ENCODE peak calls at places on chromosomes 12 and 14, in six cellular contexts. C, S, E, A, Y and Q are unnamed samples.

GRCh38 chr12:130832561-130833209 is 6.4 kb downstream of the STX2 start:
- DNase-seq in C (no peak), Y (no peak), S (no peak), A (peak; percentile 56), E (no peak), Q (no peak)

GRCh38 chr14:71103662-71104484 is 196.6 kb downstream of the PCNX1 start:
- DNase-seq in Y (peak; percentile 31), E (peak; percentile 60), A (peak; percentile 59), C (peak; percentile 46), S (peak; percentile 71), Q (peak; percentile 51)

GRCh38 chr14:19920021-19920657 is at the start of gene OR4K5:
- DNase-seq in A (no peak), E (no peak), Y (no peak), S (no peak), C (no peak), Q (no peak)

GRCh38 chr12:100995201-100995600 is 200.6 kb downstream of the ANO4 start:
- DNase-seq in C (no peak), S (no peak), E (peak; percentile 84), Y (no peak), A (no peak), Q (no peak)

GRCh38 chr12:58142991-58143390 is 201.6 kb downstream of the ATP23 start:
- DNase-seq in A (no peak), S (no peak), C (no peak), Y (no peak), E (no peak), Q (no peak)

GRCh38 chr12:59383426-59383822 is 212.4 kb upstream of the SLC16A7 start:
- DNase-seq in Y (peak; percentile 75), A (peak; percentile 96), E (no peak), C (no peak), S (no peak), Q (no peak)

GRCh38 chr12:67410667-67411067 is 141.5 kb downstream of the CAND1 start:
- DNase-seq in A (no peak), S (no peak), C (no peak), E (no peak), Y (no peak), Q (peak; percentile 38)

GRCh38 chr12:121810833-121811433 is 7.1 kb downstream of the SETD1B start:
- DNase-seq in S (no peak), Y (no peak), A (no peak), E (no peak), C (no peak), Q (no peak)

GRCh38 chr12:50579757-50580267 is 75.0 kb downstream of the DIP2B start:
- DNase-seq in A (no peak), C (no peak), S (no peak), Y (no peak), E (no peak), Q (no peak)

GRCh38 chr12:47725893-47726292 is 603 bp upstream of the ENDOU start:
- DNase-seq in Y (no peak), C (no peak), E (no peak), S (no peak), A (peak; percentile 56), Q (no peak)

GRCh38 chr12:50666023-50666422 is 97.9 kb upstream of the ATF1 start:
- DNase-seq in Y (no peak), S (no peak), A (no peak), E (no peak), C (no peak), Q (no peak)

GRCh38 chr14:99809376-99809775 is 16.2 kb downstream of the EML1 start:
- DNase-seq in C (no peak), A (peak; percentile 90), E (no peak), Y (peak; percentile 75), S (no peak), Q (no peak)

GRCh38 chr14:41782488-41782887 is 175.8 kb downstream of the LRFN5 start:
- DNase-seq in C (no peak), S (no peak), Y (no peak), A (no peak), E (no peak), Q (no peak)

GRCh38 chr14:105589161-105589925 is 63.0 kb downstream of the TMEM121 start:
- DNase-seq in E (no peak), C (no peak), S (no peak), Y (no peak), A (no peak), Q (no peak)

GRCh38 chr12:14264316-14264715 is 101.2 kb upstream of the ATF7IP start:
- DNase-seq in C (no peak), A (no peak), E (no peak), S (no peak), Y (no peak), Q (peak; percentile 42)

GRCh38 chr12:30823140-30823669 is 68.5 kb upstream of the CAPRIN2 start:
- DNase-seq in A (no peak), E (peak; percentile 59), S (peak; percentile 39), C (no peak), Y (no peak), Q (no peak)

GRCh38 chr14:38238332-38238731 is 17.6 kb downstream of the CLEC14A start:
- DNase-seq in C (no peak), S (no peak), E (no peak), Y (no peak), A (no peak), Q (no peak)

GRCh38 chr12:75177997-75178396 is 31.6 kb downstream of the KCNC2 start:
- DNase-seq in Y (peak; percentile 39), A (peak; percentile 84), E (no peak), C (peak; percentile 5), S (no peak), Q (peak; percentile 88)

GRCh38 chr12:13627536-13627935 is 353.9 kb downstream of the GRIN2B start:
- DNase-seq in A (no peak), E (peak; percentile 7), C (no peak), Y (no peak), S (no peak), Q (no peak)

GRCh38 chr12:14418526-14418925 is 53.0 kb downstream of the ATF7IP start:
- DNase-seq in S (no peak), C (no peak), Y (no peak), A (no peak), E (no peak), Q (peak; percentile 43)

GRCh38 chr12:41946106-41946505 is 198.6 kb downstream of the GXYLT1 start:
- DNase-seq in A (no peak), C (no peak), S (no peak), Y (no peak), E (no peak), Q (no peak)

GRCh38 chr14:56555921-56556570 is 23.6 kb upstream of the TMEM260 start:
- DNase-seq in C (no peak), Y (peak; percentile 7), A (peak; percentile 38), S (peak; percentile 24), E (peak; percentile 55), Q (peak; percentile 40)

GRCh38 chr14:65222434-65222833 is 120.1 kb upstream of the MAX start:
- DNase-seq in A (no peak), Y (peak; percentile 27), E (peak; percentile 67), S (peak; percentile 71), C (peak; percentile 52), Q (peak; percentile 52)

GRCh38 chr12:14768823-14769405 is 34.4 kb downstream of the WBP11 start:
- DNase-seq in A (no peak), Y (no peak), E (peak; percentile 26), C (no peak), S (peak; percentile 53), Q (no peak)

GRCh38 chr12:104136577-104136976 is 1.4 kb downstream of the NFYB start:
- DNase-seq in E (no peak), C (no peak), A (peak; percentile 12), S (no peak), Y (no peak), Q (no peak)

GRCh38 chr14:65555358-65555757 is 142.8 kb downstream of the FUT8 start:
- DNase-seq in Y (no peak), S (no peak), A (no peak), E (no peak), C (no peak), Q (no peak)

GRCh38 chr12:2640281-2640680 is 154.5 kb upstream of the FKBP4 start:
- DNase-seq in S (no peak), C (no peak), E (no peak), A (peak; percentile 68), Y (peak; percentile 38), Q (no peak)

GRCh38 chr14:63840981-63841380 is 11.8 kb upstream of the SYNE2 start:
- DNase-seq in E (peak; percentile 23), C (no peak), Y (no peak), A (no peak), S (peak; percentile 33), Q (no peak)

GRCh38 chr14:20436363-20436755 is 393 bp upstream of the KLHL33 start:
- DNase-seq in E (no peak), C (no peak), S (no peak), A (peak; percentile 40), Y (no peak), Q (no peak)

GRCh38 chr12:89151536-89151935 is 200.8 kb downstream of the DUSP6 start:
- DNase-seq in A (no peak), S (no peak), Y (no peak), C (no peak), E (no peak), Q (no peak)

GRCh38 chr12:72075401-72075800 is 136.8 kb downstream of the TPH2 start:
- DNase-seq in E (no peak), C (no peak), S (no peak), A (no peak), Y (no peak), Q (no peak)

GRCh38 chr12:77152623-77153193 is 87.3 kb upstream of the E2F7 start:
- DNase-seq in E (peak; percentile 63), S (no peak), A (peak; percentile 53), C (peak; percentile 12), Y (peak; percentile 35), Q (no peak)

GRCh38 chr12:110931315-110931728 is 10.9 kb upstream of the MYL2 start:
- DNase-seq in C (no peak), S (no peak), Y (no peak), E (no peak), A (no peak), Q (no peak)